ENCODE peak calls at places on chromosome 5, in six cellular contexts. H is AG04450; N is activated CD4-positive, alpha-beta T cell treated with anti-CD3 and anti-CD28 coated beads for 48 hours; Z is caudate nucleus; D is NT2/D1; S is coronary artery. P is an unnamed sample.

GRCh38 chr5:2534970-2535369 is 216.5 kb downstream of the IRX2 start:
- DNase-seq in H (no peak), N (no peak), Z (no peak), D (no peak), S (peak; percentile 24), P (no peak)

GRCh38 chr5:37494756-37495155 is 115.6 kb downstream of the WDR70 start:
- DNase-seq in H (no peak), N (no peak), Z (no peak), D (no peak), S (no peak), P (no peak)

GRCh38 chr5:177320879-177321278 is 9.2 kb upstream of the MXD3 start:
- DNase-seq in H (no peak), N (no peak), Z (no peak), D (no peak), S (no peak), P (no peak)

GRCh38 chr5:40480392-40480791 is 199.3 kb upstream of the PTGER4 start:
- DNase-seq in H (no peak), N (peak; percentile 64), Z (no peak), D (no peak), S (no peak), P (no peak)

GRCh38 chr5:157516016-157516415 is 56.0 kb downstream of the NIPAL4 start:
- DNase-seq in H (peak; percentile 53), N (peak; percentile 68), Z (no peak), D (no peak), S (no peak), P (no peak)

GRCh38 chr5:36373527-36374086 is 71.9 kb upstream of the RANBP3L start:
- DNase-seq in H (no peak), N (peak; percentile 4), Z (peak; percentile 14), D (no peak), S (no peak), P (no peak)

GRCh38 chr5:131564229-131564652 is 70.8 kb downstream of the RAPGEF6 start:
- DNase-seq in H (no peak), N (no peak), Z (no peak), D (no peak), S (no peak), P (no peak)

GRCh38 chr5:96280946-96281393 is 152.1 kb downstream of the PCSK1 start:
- DNase-seq in H (no peak), N (no peak), Z (no peak), D (no peak), S (no peak), P (no peak)

GRCh38 chr5:172052454-172053236 is 46.2 kb upstream of the FBXW11 start:
- DNase-seq in H (peak; percentile 30), N (no peak), Z (no peak), D (no peak), S (no peak), P (no peak)

GRCh38 chr5:180586870-180587269 is 4.4 kb downstream of the SCGB3A1 start:
- DNase-seq in H (no peak), N (no peak), Z (no peak), D (no peak), S (no peak), P (no peak)

GRCh38 chr5:138654281-138654867 is 79.2 kb upstream of the HSPA9 start:
- DNase-seq in H (peak; percentile 13), N (peak; percentile 76), Z (peak; percentile 30), D (no peak), S (no peak), P (no peak)

GRCh38 chr5:136309932-136310598 is 55.3 kb downstream of the TRPC7 start:
- DNase-seq in H (no peak), N (no peak), Z (no peak), D (no peak), S (no peak), P (no peak)

P was measured in iPS DF 6.9.